ENCODE peak calls at places on chromosomes 6 and 20, in six cellular contexts. One of them, this sample, is unnamed.

GRCh38 chr20:1895674-1896496 is 678 bp downstream of the SIRPA start:
- ATAC-seq in activated CD8-positive, alpha-beta T cell treated with anti-CD3 and anti-CD28 coated beads, Interleukin-2, amount 10 ng/mL, durations not matched to agents 7 days and 5 days: no peak
- ATAC-seq in activated CD8-positive, alpha-beta memory T cell treated with anti-CD3 and anti-CD28 coated beads, Interleukin-2, amount 10 ng/mL, durations not matched to agents 7 days and 5 days: no peak
- ATAC-seq in activated CD4-positive, alpha-beta T cell treated with anti-CD3 and anti-CD28 coated beads for 36 hours: no peak
- ATAC-seq in left lung: peak
- ATAC-seq in K562: no peak
- ATAC-seq in this sample: no peak

GRCh38 chr6:16688984-16689636 is 72.2 kb downstream of the ATXN1 start:
- ATAC-seq in left lung: peak
- ATAC-seq in activated CD8-positive, alpha-beta T cell treated with anti-CD3 and anti-CD28 coated beads, Interleukin-2, amount 10 ng/mL, durations not matched to agents 7 days and 5 days: no peak
- ATAC-seq in activated CD8-positive, alpha-beta memory T cell treated with anti-CD3 and anti-CD28 coated beads, Interleukin-2, amount 10 ng/mL, durations not matched to agents 7 days and 5 days: no peak
- ATAC-seq in activated CD4-positive, alpha-beta T cell treated with anti-CD3 and anti-CD28 coated beads for 36 hours: no peak
- ATAC-seq in K562: no peak
- ATAC-seq in this sample: no peak

GRCh38 chr6:154590770-154591169 is 80.3 kb upstream of the CNKSR3 start:
- ATAC-seq in left lung: peak
- ATAC-seq in K562: no peak
- ATAC-seq in activated CD4-positive, alpha-beta T cell treated with anti-CD3 and anti-CD28 coated beads for 36 hours: no peak
- ATAC-seq in activated CD8-positive, alpha-beta memory T cell treated with anti-CD3 and anti-CD28 coated beads, Interleukin-2, amount 10 ng/mL, durations not matched to agents 7 days and 5 days: no peak
- ATAC-seq in activated CD8-positive, alpha-beta T cell treated with anti-CD3 and anti-CD28 coated beads, Interleukin-2, amount 10 ng/mL, durations not matched to agents 7 days and 5 days: no peak
- ATAC-seq in this sample: no peak

GRCh38 chr6:75210885-75211739 is 5.3 kb upstream of the COL12A1 start:
- ATAC-seq in K562: peak
- ATAC-seq in activated CD8-positive, alpha-beta memory T cell treated with anti-CD3 and anti-CD28 coated beads, Interleukin-2, amount 10 ng/mL, durations not matched to agents 7 days and 5 days: no peak
- ATAC-seq in activated CD8-positive, alpha-beta T cell treated with anti-CD3 and anti-CD28 coated beads, Interleukin-2, amount 10 ng/mL, durations not matched to agents 7 days and 5 days: no peak
- ATAC-seq in activated CD4-positive, alpha-beta T cell treated with anti-CD3 and anti-CD28 coated beads for 36 hours: no peak
- ATAC-seq in left lung: peak
- ATAC-seq in this sample: no peak

GRCh38 chr6:2733324-2733723 is 17.4 kb downstream of the MYLK4 start:
- ATAC-seq in left lung: peak
- ATAC-seq in activated CD8-positive, alpha-beta memory T cell treated with anti-CD3 and anti-CD28 coated beads, Interleukin-2, amount 10 ng/mL, durations not matched to agents 7 days and 5 days: peak
- ATAC-seq in K562: peak
- ATAC-seq in activated CD4-positive, alpha-beta T cell treated with anti-CD3 and anti-CD28 coated beads for 36 hours: peak
- ATAC-seq in activated CD8-positive, alpha-beta T cell treated with anti-CD3 and anti-CD28 coated beads, Interleukin-2, amount 10 ng/mL, durations not matched to agents 7 days and 5 days: peak
- ATAC-seq in this sample: peak

GRCh38 chr6:107866606-107867301 is 42.6 kb upstream of the SCML4 start:
- ATAC-seq in left lung: peak
- ATAC-seq in activated CD8-positive, alpha-beta memory T cell treated with anti-CD3 and anti-CD28 coated beads, Interleukin-2, amount 10 ng/mL, durations not matched to agents 7 days and 5 days: peak
- ATAC-seq in activated CD4-positive, alpha-beta T cell treated with anti-CD3 and anti-CD28 coated beads for 36 hours: peak
- ATAC-seq in activated CD8-positive, alpha-beta T cell treated with anti-CD3 and anti-CD28 coated beads, Interleukin-2, amount 10 ng/mL, durations not matched to agents 7 days and 5 days: peak
- ATAC-seq in K562: peak
- ATAC-seq in this sample: no peak

GRCh38 chr6:135135835-135136234 is 45.3 kb upstream of the MYB start:
- ATAC-seq in activated CD4-positive, alpha-beta T cell treated with anti-CD3 and anti-CD28 coated beads for 36 hours: peak
- ATAC-seq in K562: peak
- ATAC-seq in left lung: no peak
- ATAC-seq in activated CD8-positive, alpha-beta memory T cell treated with anti-CD3 and anti-CD28 coated beads, Interleukin-2, amount 10 ng/mL, durations not matched to agents 7 days and 5 days: no peak
- ATAC-seq in activated CD8-positive, alpha-beta T cell treated with anti-CD3 and anti-CD28 coated beads, Interleukin-2, amount 10 ng/mL, durations not matched to agents 7 days and 5 days: peak
- ATAC-seq in this sample: no peak

GRCh38 chr6:12545141-12545540 is 171.4 kb upstream of the PHACTR1 start:
- ATAC-seq in activated CD4-positive, alpha-beta T cell treated with anti-CD3 and anti-CD28 coated beads for 36 hours: no peak
- ATAC-seq in left lung: no peak
- ATAC-seq in activated CD8-positive, alpha-beta memory T cell treated with anti-CD3 and anti-CD28 coated beads, Interleukin-2, amount 10 ng/mL, durations not matched to agents 7 days and 5 days: no peak
- ATAC-seq in K562: no peak
- ATAC-seq in activated CD8-positive, alpha-beta T cell treated with anti-CD3 and anti-CD28 coated beads, Interleukin-2, amount 10 ng/mL, durations not matched to agents 7 days and 5 days: no peak
- ATAC-seq in this sample: no peak

GRCh38 chr6:109009761-109010612 is 84.7 kb downstream of the SESN1 start:
- ATAC-seq in left lung: peak
- ATAC-seq in K562: peak
- ATAC-seq in activated CD4-positive, alpha-beta T cell treated with anti-CD3 and anti-CD28 coated beads for 36 hours: no peak
- ATAC-seq in activated CD8-positive, alpha-beta T cell treated with anti-CD3 and anti-CD28 coated beads, Interleukin-2, amount 10 ng/mL, durations not matched to agents 7 days and 5 days: peak
- ATAC-seq in activated CD8-positive, alpha-beta memory T cell treated with anti-CD3 and anti-CD28 coated beads, Interleukin-2, amount 10 ng/mL, durations not matched to agents 7 days and 5 days: peak
- ATAC-seq in this sample: no peak

GRCh38 chr6:113120577-113121285 is 736.4 kb upstream of the MARCKS start:
- ATAC-seq in left lung: peak
- ATAC-seq in activated CD8-positive, alpha-beta T cell treated with anti-CD3 and anti-CD28 coated beads, Interleukin-2, amount 10 ng/mL, durations not matched to agents 7 days and 5 days: no peak
- ATAC-seq in activated CD8-positive, alpha-beta memory T cell treated with anti-CD3 and anti-CD28 coated beads, Interleukin-2, amount 10 ng/mL, durations not matched to agents 7 days and 5 days: no peak
- ATAC-seq in activated CD4-positive, alpha-beta T cell treated with anti-CD3 and anti-CD28 coated beads for 36 hours: no peak
- ATAC-seq in K562: no peak
- ATAC-seq in this sample: no peak

GRCh38 chr6:22883061-22883717 is 313.8 kb downstream of the HDGFL1 start:
- ATAC-seq in activated CD8-positive, alpha-beta T cell treated with anti-CD3 and anti-CD28 coated beads, Interleukin-2, amount 10 ng/mL, durations not matched to agents 7 days and 5 days: no peak
- ATAC-seq in activated CD8-positive, alpha-beta memory T cell treated with anti-CD3 and anti-CD28 coated beads, Interleukin-2, amount 10 ng/mL, durations not matched to agents 7 days and 5 days: no peak
- ATAC-seq in K562: no peak
- ATAC-seq in activated CD4-positive, alpha-beta T cell treated with anti-CD3 and anti-CD28 coated beads for 36 hours: no peak
- ATAC-seq in left lung: no peak
- ATAC-seq in this sample: no peak

GRCh38 chr6:121260651-121261102 is 73.6 kb downstream of the TBC1D32 start:
- ATAC-seq in activated CD8-positive, alpha-beta memory T cell treated with anti-CD3 and anti-CD28 coated beads, Interleukin-2, amount 10 ng/mL, durations not matched to agents 7 days and 5 days: no peak
- ATAC-seq in left lung: no peak
- ATAC-seq in K562: peak
- ATAC-seq in activated CD8-positive, alpha-beta T cell treated with anti-CD3 and anti-CD28 coated beads, Interleukin-2, amount 10 ng/mL, durations not matched to agents 7 days and 5 days: no peak
- ATAC-seq in activated CD4-positive, alpha-beta T cell treated with anti-CD3 and anti-CD28 coated beads for 36 hours: no peak
- ATAC-seq in this sample: no peak

GRCh38 chr20:32523613-32524218 is 61.4 kb downstream of the NOL4L start:
- ATAC-seq in activated CD8-positive, alpha-beta T cell treated with anti-CD3 and anti-CD28 coated beads, Interleukin-2, amount 10 ng/mL, durations not matched to agents 7 days and 5 days: no peak
- ATAC-seq in activated CD4-positive, alpha-beta T cell treated with anti-CD3 and anti-CD28 coated beads for 36 hours: no peak
- ATAC-seq in K562: no peak
- ATAC-seq in left lung: no peak
- ATAC-seq in activated CD8-positive, alpha-beta memory T cell treated with anti-CD3 and anti-CD28 coated beads, Interleukin-2, amount 10 ng/mL, durations not matched to agents 7 days and 5 days: no peak
- ATAC-seq in this sample: no peak

GRCh38 chr6:46175976-46176375 is 5.2 kb upstream of the ENPP5 start:
- ATAC-seq in K562: no peak
- ATAC-seq in activated CD4-positive, alpha-beta T cell treated with anti-CD3 and anti-CD28 coated beads for 36 hours: no peak
- ATAC-seq in activated CD8-positive, alpha-beta memory T cell treated with anti-CD3 and anti-CD28 coated beads, Interleukin-2, amount 10 ng/mL, durations not matched to agents 7 days and 5 days: no peak
- ATAC-seq in left lung: no peak
- ATAC-seq in activated CD8-positive, alpha-beta T cell treated with anti-CD3 and anti-CD28 coated beads, Interleukin-2, amount 10 ng/mL, durations not matched to agents 7 days and 5 days: no peak
- ATAC-seq in this sample: no peak

GRCh38 chr20:19598117-19598516 is 159.9 kb upstream of the RIN2 start:
- ATAC-seq in activated CD8-positive, alpha-beta memory T cell treated with anti-CD3 and anti-CD28 coated beads, Interleukin-2, amount 10 ng/mL, durations not matched to agents 7 days and 5 days: no peak
- ATAC-seq in activated CD8-positive, alpha-beta T cell treated with anti-CD3 and anti-CD28 coated beads, Interleukin-2, amount 10 ng/mL, durations not matched to agents 7 days and 5 days: no peak
- ATAC-seq in K562: no peak
- ATAC-seq in activated CD4-positive, alpha-beta T cell treated with anti-CD3 and anti-CD28 coated beads for 36 hours: no peak
- ATAC-seq in left lung: no peak
- ATAC-seq in this sample: no peak

GRCh38 chr6:111759413-111759835 is 113.8 kb downstream of the FYN start:
- ATAC-seq in activated CD8-positive, alpha-beta T cell treated with anti-CD3 and anti-CD28 coated beads, Interleukin-2, amount 10 ng/mL, durations not matched to agents 7 days and 5 days: peak
- ATAC-seq in activated CD8-positive, alpha-beta memory T cell treated with anti-CD3 and anti-CD28 coated beads, Interleukin-2, amount 10 ng/mL, durations not matched to agents 7 days and 5 days: peak
- ATAC-seq in left lung: no peak
- ATAC-seq in K562: no peak
- ATAC-seq in activated CD4-positive, alpha-beta T cell treated with anti-CD3 and anti-CD28 coated beads for 36 hours: peak
- ATAC-seq in this sample: peak

GRCh38 chr20:17543531-17543961 is 12.4 kb upstream of the BFSP1 start:
- ATAC-seq in K562: no peak
- ATAC-seq in left lung: peak
- ATAC-seq in activated CD4-positive, alpha-beta T cell treated with anti-CD3 and anti-CD28 coated beads for 36 hours: no peak
- ATAC-seq in activated CD8-positive, alpha-beta T cell treated with anti-CD3 and anti-CD28 coated beads, Interleukin-2, amount 10 ng/mL, durations not matched to agents 7 days and 5 days: no peak
- ATAC-seq in activated CD8-positive, alpha-beta memory T cell treated with anti-CD3 and anti-CD28 coated beads, Interleukin-2, amount 10 ng/mL, durations not matched to agents 7 days and 5 days: no peak
- ATAC-seq in this sample: no peak

GRCh38 chr6:161238076-161238869 is 35.6 kb downstream of the AGPAT4 start:
- ATAC-seq in K562: no peak
- ATAC-seq in activated CD8-positive, alpha-beta T cell treated with anti-CD3 and anti-CD28 coated beads, Interleukin-2, amount 10 ng/mL, durations not matched to agents 7 days and 5 days: no peak
- ATAC-seq in activated CD4-positive, alpha-beta T cell treated with anti-CD3 and anti-CD28 coated beads for 36 hours: no peak
- ATAC-seq in activated CD8-positive, alpha-beta memory T cell treated with anti-CD3 and anti-CD28 coated beads, Interleukin-2, amount 10 ng/mL, durations not matched to agents 7 days and 5 days: no peak
- ATAC-seq in left lung: no peak
- ATAC-seq in this sample: no peak

GRCh38 chr20:58636396-58636982 is 14.6 kb upstream of the STX16 start:
- ATAC-seq in K562: no peak
- ATAC-seq in activated CD8-positive, alpha-beta T cell treated with anti-CD3 and anti-CD28 coated beads, Interleukin-2, amount 10 ng/mL, durations not matched to agents 7 days and 5 days: no peak
- ATAC-seq in activated CD8-positive, alpha-beta memory T cell treated with anti-CD3 and anti-CD28 coated beads, Interleukin-2, amount 10 ng/mL, durations not matched to agents 7 days and 5 days: peak
- ATAC-seq in left lung: no peak
- ATAC-seq in activated CD4-positive, alpha-beta T cell treated with anti-CD3 and anti-CD28 coated beads for 36 hours: no peak
- ATAC-seq in this sample: no peak